ENCODE peak calls at places on chromosomes 6 and 20, in eight cellular contexts. One of them, this sample, is unnamed.

GRCh38 chr6:722608-723007 is 29.7 kb upstream of the EXOC2 start:
- DNase-seq in activated CD4-positive, CD25-positive, alpha-beta regulatory T cell: no peak
- DNase-seq in tibial artery: no peak
- DNase-seq in AG09309: peak
- DNase-seq in fibroblast of lung: peak
- DNase-seq in activated naive CD4-positive, alpha-beta T cell: no peak
- DNase-seq in fibroblast of the conjunctiva: no peak
- DNase-seq in GM19239: no peak
- DNase-seq in this sample: no peak

GRCh38 chr6:11929451-11929850 is 82.7 kb upstream of the HIVEP1 start:
- DNase-seq in activated CD4-positive, CD25-positive, alpha-beta regulatory T cell: no peak
- DNase-seq in tibial artery: no peak
- DNase-seq in AG09309: no peak
- DNase-seq in fibroblast of lung: no peak
- DNase-seq in activated naive CD4-positive, alpha-beta T cell: no peak
- DNase-seq in fibroblast of the conjunctiva: no peak
- DNase-seq in GM19239: no peak
- DNase-seq in this sample: no peak

GRCh38 chr6:161748535-161749386 is 474.9 kb upstream of the AGPAT4 start:
- DNase-seq in activated CD4-positive, CD25-positive, alpha-beta regulatory T cell: no peak
- DNase-seq in tibial artery: no peak
- DNase-seq in AG09309: no peak
- DNase-seq in fibroblast of lung: peak
- DNase-seq in activated naive CD4-positive, alpha-beta T cell: no peak
- DNase-seq in fibroblast of the conjunctiva: peak
- DNase-seq in GM19239: no peak
- DNase-seq in this sample: no peak

GRCh38 chr6:53055873-53056272 is 9.3 kb upstream of the FBXO9 start:
- DNase-seq in activated CD4-positive, CD25-positive, alpha-beta regulatory T cell: no peak
- DNase-seq in tibial artery: no peak
- DNase-seq in AG09309: no peak
- DNase-seq in fibroblast of lung: no peak
- DNase-seq in activated naive CD4-positive, alpha-beta T cell: no peak
- DNase-seq in fibroblast of the conjunctiva: no peak
- DNase-seq in GM19239: no peak
- DNase-seq in this sample: no peak

GRCh38 chr6:13362432-13362831 is 34.1 kb upstream of the TBC1D7 start:
- DNase-seq in activated CD4-positive, CD25-positive, alpha-beta regulatory T cell: no peak
- DNase-seq in tibial artery: no peak
- DNase-seq in AG09309: no peak
- DNase-seq in fibroblast of lung: peak
- DNase-seq in activated naive CD4-positive, alpha-beta T cell: no peak
- DNase-seq in fibroblast of the conjunctiva: no peak
- DNase-seq in GM19239: no peak
- DNase-seq in this sample: no peak

GRCh38 chr20:50680106-50680960 is 11.0 kb downstream of the RIPOR3 start:
- DNase-seq in activated CD4-positive, CD25-positive, alpha-beta regulatory T cell: no peak
- DNase-seq in tibial artery: no peak
- DNase-seq in AG09309: no peak
- DNase-seq in fibroblast of lung: peak
- DNase-seq in activated naive CD4-positive, alpha-beta T cell: no peak
- DNase-seq in fibroblast of the conjunctiva: no peak
- DNase-seq in GM19239: no peak
- DNase-seq in this sample: no peak

GRCh38 chr6:47308223-47308567 is 1.5 kb downstream of the TNFRSF21 start:
- DNase-seq in activated CD4-positive, CD25-positive, alpha-beta regulatory T cell: no peak
- DNase-seq in tibial artery: no peak
- DNase-seq in AG09309: no peak
- DNase-seq in fibroblast of lung: peak
- DNase-seq in activated naive CD4-positive, alpha-beta T cell: no peak
- DNase-seq in fibroblast of the conjunctiva: no peak
- DNase-seq in GM19239: no peak
- DNase-seq in this sample: no peak

GRCh38 chr20:26163890-26164289 is 467.2 kb upstream of the ZNF337 start:
- DNase-seq in activated CD4-positive, CD25-positive, alpha-beta regulatory T cell: no peak
- DNase-seq in tibial artery: no peak
- DNase-seq in AG09309: peak
- DNase-seq in fibroblast of lung: peak
- DNase-seq in activated naive CD4-positive, alpha-beta T cell: no peak
- DNase-seq in fibroblast of the conjunctiva: peak
- DNase-seq in GM19239: no peak
- DNase-seq in this sample: no peak

GRCh38 chr6:115704028-115704427 is 356.7 kb downstream of the FRK start:
- DNase-seq in activated CD4-positive, CD25-positive, alpha-beta regulatory T cell: no peak
- DNase-seq in tibial artery: no peak
- DNase-seq in AG09309: no peak
- DNase-seq in fibroblast of lung: no peak
- DNase-seq in activated naive CD4-positive, alpha-beta T cell: no peak
- DNase-seq in fibroblast of the conjunctiva: no peak
- DNase-seq in GM19239: no peak
- DNase-seq in this sample: no peak

GRCh38 chr6:80088637-80089036 is 17.8 kb upstream of the BCKDHB start:
- DNase-seq in activated CD4-positive, CD25-positive, alpha-beta regulatory T cell: no peak
- DNase-seq in tibial artery: no peak
- DNase-seq in AG09309: no peak
- DNase-seq in fibroblast of lung: no peak
- DNase-seq in activated naive CD4-positive, alpha-beta T cell: no peak
- DNase-seq in fibroblast of the conjunctiva: no peak
- DNase-seq in GM19239: no peak
- DNase-seq in this sample: no peak

GRCh38 chr6:112443666-112444065 is 96.5 kb downstream of the RFPL4B start:
- DNase-seq in activated CD4-positive, CD25-positive, alpha-beta regulatory T cell: no peak
- DNase-seq in tibial artery: peak
- DNase-seq in AG09309: peak
- DNase-seq in fibroblast of lung: peak
- DNase-seq in activated naive CD4-positive, alpha-beta T cell: no peak
- DNase-seq in fibroblast of the conjunctiva: peak
- DNase-seq in GM19239: no peak
- DNase-seq in this sample: no peak

GRCh38 chr6:128516514-128516898 is 3.9 kb downstream of the PTPRK start:
- DNase-seq in activated CD4-positive, CD25-positive, alpha-beta regulatory T cell: no peak
- DNase-seq in tibial artery: no peak
- DNase-seq in AG09309: no peak
- DNase-seq in fibroblast of lung: peak
- DNase-seq in activated naive CD4-positive, alpha-beta T cell: no peak
- DNase-seq in fibroblast of the conjunctiva: no peak
- DNase-seq in GM19239: no peak
- DNase-seq in this sample: no peak